ENCODE peak calls at places on chromosomes 13 and 19, in seven cellular contexts. One of them, this sample, is unnamed.

GRCh38 chr13:48054601-48055000 is 17.1 kb downstream of the NUDT15 start:
- DNase-seq in tibial artery: no peak
- DNase-seq in cardiac fibroblast: no peak
- DNase-seq in heart right ventricle: no peak
- DNase-seq in PC-3: no peak
- DNase-seq in spleen: no peak
- DNase-seq in choroid plexus epithelial cell: no peak
- DNase-seq in this sample: no peak

GRCh38 chr19:8123683-8124082 is 25.7 kb downstream of the FBN3 start:
- DNase-seq in choroid plexus epithelial cell: no peak
- DNase-seq in heart right ventricle: no peak
- DNase-seq in tibial artery: no peak
- DNase-seq in spleen: no peak
- DNase-seq in PC-3: no peak
- DNase-seq in cardiac fibroblast: no peak
- DNase-seq in this sample: no peak

GRCh38 chr19:39223703-39224279 is 19.7 kb upstream of the SYCN start:
- DNase-seq in spleen: no peak
- DNase-seq in cardiac fibroblast: peak
- DNase-seq in choroid plexus epithelial cell: peak
- DNase-seq in heart right ventricle: no peak
- DNase-seq in PC-3: peak
- DNase-seq in tibial artery: no peak
- DNase-seq in this sample: no peak

GRCh38 chr13:50080856-50081105 is 65.5 kb downstream of the KCNRG start:
- DNase-seq in heart right ventricle: no peak
- DNase-seq in cardiac fibroblast: peak
- DNase-seq in choroid plexus epithelial cell: peak
- DNase-seq in tibial artery: no peak
- DNase-seq in spleen: no peak
- DNase-seq in PC-3: no peak
- DNase-seq in this sample: no peak

GRCh38 chr13:22047082-22047784 is 376.4 kb downstream of the FGF9 start:
- DNase-seq in cardiac fibroblast: no peak
- DNase-seq in choroid plexus epithelial cell: no peak
- DNase-seq in tibial artery: no peak
- DNase-seq in PC-3: no peak
- DNase-seq in heart right ventricle: no peak
- DNase-seq in spleen: no peak
- DNase-seq in this sample: no peak

GRCh38 chr13:93455881-93456280 is 229.3 kb downstream of the GPC6 start:
- DNase-seq in cardiac fibroblast: no peak
- DNase-seq in heart right ventricle: no peak
- DNase-seq in PC-3: no peak
- DNase-seq in tibial artery: no peak
- DNase-seq in choroid plexus epithelial cell: no peak
- DNase-seq in spleen: no peak
- DNase-seq in this sample: no peak

GRCh38 chr13:99931462-99931861 is 40.1 kb downstream of the ZIC5 start:
- DNase-seq in choroid plexus epithelial cell: no peak
- DNase-seq in PC-3: no peak
- DNase-seq in tibial artery: no peak
- DNase-seq in cardiac fibroblast: no peak
- DNase-seq in spleen: no peak
- DNase-seq in heart right ventricle: no peak
- DNase-seq in this sample: no peak

GRCh38 chr13:28327761-28328607 is 166.9 kb downstream of the FLT1 start:
- DNase-seq in heart right ventricle: no peak
- DNase-seq in cardiac fibroblast: no peak
- DNase-seq in choroid plexus epithelial cell: peak
- DNase-seq in spleen: no peak
- DNase-seq in PC-3: no peak
- DNase-seq in tibial artery: no peak
- DNase-seq in this sample: no peak

GRCh38 chr13:111999352-111999751 is 67.6 kb upstream of the SOX1 start:
- DNase-seq in PC-3: no peak
- DNase-seq in choroid plexus epithelial cell: no peak
- DNase-seq in heart right ventricle: no peak
- DNase-seq in cardiac fibroblast: no peak
- DNase-seq in spleen: no peak
- DNase-seq in tibial artery: no peak
- DNase-seq in this sample: no peak

GRCh38 chr19:33673258-33673875 is 51.6 kb downstream of the CHST8 start:
- DNase-seq in choroid plexus epithelial cell: no peak
- DNase-seq in heart right ventricle: no peak
- DNase-seq in tibial artery: no peak
- DNase-seq in cardiac fibroblast: no peak
- DNase-seq in PC-3: no peak
- DNase-seq in spleen: peak
- DNase-seq in this sample: no peak

GRCh38 chr13:68023838-68024581 is 793.9 kb upstream of the PCDH9 start:
- DNase-seq in choroid plexus epithelial cell: no peak
- DNase-seq in PC-3: no peak
- DNase-seq in spleen: no peak
- DNase-seq in tibial artery: no peak
- DNase-seq in cardiac fibroblast: no peak
- DNase-seq in heart right ventricle: no peak
- DNase-seq in this sample: no peak

GRCh38 chr19:16363133-16363851 is 38.7 kb downstream of the KLF2 start:
- DNase-seq in heart right ventricle: no peak
- DNase-seq in spleen: peak
- DNase-seq in PC-3: no peak
- DNase-seq in choroid plexus epithelial cell: no peak
- DNase-seq in tibial artery: no peak
- DNase-seq in cardiac fibroblast: no peak
- DNase-seq in this sample: no peak

GRCh38 chr13:73533111-73533510 is 474.3 kb downstream of the KLF5 start:
- DNase-seq in tibial artery: no peak
- DNase-seq in heart right ventricle: no peak
- DNase-seq in spleen: no peak
- DNase-seq in PC-3: no peak
- DNase-seq in cardiac fibroblast: no peak
- DNase-seq in choroid plexus epithelial cell: no peak
- DNase-seq in this sample: no peak

GRCh38 chr19:39399684-39400465 is 6.8 kb upstream of the ZFP36 start:
- DNase-seq in heart right ventricle: no peak
- DNase-seq in choroid plexus epithelial cell: no peak
- DNase-seq in cardiac fibroblast: no peak
- DNase-seq in tibial artery: no peak
- DNase-seq in PC-3: no peak
- DNase-seq in spleen: no peak
- DNase-seq in this sample: no peak

GRCh38 chr13:113411216-113412023 is 41.9 kb downstream of the ADPRHL1 start:
- DNase-seq in cardiac fibroblast: peak
- DNase-seq in spleen: peak
- DNase-seq in heart right ventricle: peak
- DNase-seq in tibial artery: peak
- DNase-seq in choroid plexus epithelial cell: peak
- DNase-seq in PC-3: peak
- DNase-seq in this sample: peak
- H3K4me3 ChIP-seq in cardiac fibroblast: no peak
- H3K4me3 ChIP-seq in spleen: no peak
- H3K4me3 ChIP-seq in heart right ventricle: no peak
- H3K4me3 ChIP-seq in tibial artery: no peak
- H3K4me3 ChIP-seq in choroid plexus epithelial cell: peak
- H3K4me3 ChIP-seq in PC-3: peak
- H3K4me3 ChIP-seq in this sample: no peak

DNA sequence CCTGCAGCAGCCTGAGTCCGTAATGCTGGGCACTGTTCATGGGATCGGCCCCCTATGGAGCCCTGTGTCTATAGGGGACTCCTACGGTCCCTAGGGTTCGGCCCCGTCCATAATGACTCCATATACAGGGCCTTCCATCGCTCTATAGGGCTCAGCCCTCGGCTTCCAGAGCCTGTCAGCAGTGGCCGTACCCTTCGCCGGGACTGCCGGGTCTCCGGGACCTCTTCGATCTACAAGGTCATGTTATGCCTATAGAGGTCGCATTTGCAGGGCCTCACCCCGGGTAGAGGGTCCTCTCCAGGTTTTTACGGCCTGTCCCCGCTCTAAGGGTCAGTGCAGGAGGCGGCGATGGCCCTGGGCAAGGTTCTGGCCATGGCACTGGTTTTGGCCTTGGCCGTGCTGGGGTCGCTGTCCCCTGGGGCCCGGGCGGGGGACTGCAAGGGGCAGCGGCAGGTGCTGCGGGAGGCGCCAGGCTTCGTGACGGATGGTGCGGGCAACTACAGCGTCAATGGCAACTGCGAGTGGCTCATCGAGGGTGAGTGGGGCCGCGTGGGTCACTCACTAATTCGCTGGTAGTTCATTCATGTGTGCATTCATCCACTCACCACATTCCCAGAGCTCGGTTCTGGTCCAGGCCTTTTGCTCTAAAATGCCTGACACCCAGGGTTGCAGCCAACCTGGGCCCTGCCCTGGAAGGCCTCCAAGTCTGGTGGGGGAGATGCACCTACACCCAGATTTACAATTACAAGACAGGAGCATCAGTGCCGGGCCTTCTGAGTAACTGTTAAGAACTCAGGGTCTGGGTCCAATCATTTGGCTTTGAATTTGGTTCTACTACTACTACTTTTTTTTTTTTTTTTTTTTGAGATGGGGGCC is 699 bp downstream of the MEGF8 start:
- DNase-seq in PC-3: no peak
- DNase-seq in tibial artery: no peak
- DNase-seq in cardiac fibroblast: no peak
- DNase-seq in spleen: peak
- DNase-seq in heart right ventricle: no peak
- DNase-seq in choroid plexus epithelial cell: no peak
- DNase-seq in this sample: no peak
- TF ChIP-seq CTCF in PC-3: peak
- TF ChIP-seq CTCF in tibial artery: no peak
- TF ChIP-seq CTCF in cardiac fibroblast: no peak
- TF ChIP-seq CTCF in spleen: no peak
- TF ChIP-seq CTCF in heart right ventricle: no peak
- TF ChIP-seq CTCF in choroid plexus epithelial cell: peak
- TF ChIP-seq CTCF in this sample: no peak

GRCh38 chr19:18478545-18479311 is 40.8 kb upstream of the ISYNA1 start:
- DNase-seq in tibial artery: peak
- DNase-seq in PC-3: peak
- DNase-seq in cardiac fibroblast: peak
- DNase-seq in choroid plexus epithelial cell: peak
- DNase-seq in heart right ventricle: peak
- DNase-seq in spleen: peak
- DNase-seq in this sample: no peak
- H3K4me3 ChIP-seq in tibial artery: no peak
- H3K4me3 ChIP-seq in PC-3: no peak
- H3K4me3 ChIP-seq in cardiac fibroblast: no peak
- H3K4me3 ChIP-seq in choroid plexus epithelial cell: no peak
- H3K4me3 ChIP-seq in heart right ventricle: no peak
- H3K4me3 ChIP-seq in spleen: no peak
- H3K4me3 ChIP-seq in this sample: no peak

GRCh38 chr19:48393559-48394330 is at the start of gene GRIN2D:
- DNase-seq in heart right ventricle: no peak
- DNase-seq in choroid plexus epithelial cell: peak
- DNase-seq in PC-3: peak
- DNase-seq in cardiac fibroblast: peak
- DNase-seq in tibial artery: no peak
- DNase-seq in spleen: no peak
- DNase-seq in this sample: no peak
- TF ChIP-seq CTCF in heart right ventricle: no peak
- TF ChIP-seq CTCF in choroid plexus epithelial cell: no peak
- TF ChIP-seq CTCF in PC-3: no peak
- TF ChIP-seq CTCF in cardiac fibroblast: no peak
- TF ChIP-seq CTCF in tibial artery: no peak
- TF ChIP-seq CTCF in spleen: no peak
- TF ChIP-seq CTCF in this sample: no peak

This sample was measured in ascending aorta.